ENCODE peak calls at places on chromosomes 6 and 20, in four cellular contexts. B is kidney, W is iPS DF 6.9, S is cardiac muscle cell. Y is an unnamed sample.

GRCh38 chr6:116210316-116210715 is 43.6 kb downstream of the TSPYL4 start:
- DNase-seq in B (no peak), S (no peak), W (no peak), Y (no peak)

GRCh38 chr6:160029525-160029924 is 60.6 kb downstream of the IGF2R start:
- DNase-seq in B (no peak), W (no peak), S (no peak), Y (no peak)

GRCh38 chr6:90028080-90028778 is 134.0 kb downstream of the GJA10 start:
- DNase-seq in S (no peak), B (no peak), W (no peak), Y (no peak)

GRCh38 chr6:71706523-71706922 is 179.8 kb upstream of the RIMS1 start:
- DNase-seq in S (no peak), W (no peak), B (no peak), Y (no peak)

GRCh38 chr6:30841644-30842504 is 42.4 kb upstream of the DDR1 start:
- DNase-seq in B (no peak), S (no peak), W (no peak), Y (no peak)

GRCh38 chr6:129598244-129599187 is 111.5 kb downstream of the ARHGAP18 start:
- DNase-seq in B (no peak), S (peak), W (no peak), Y (no peak)

GRCh38 chr6:140360651-140361050 is 986.2 kb upstream of the CITED2 start:
- DNase-seq in W (no peak), B (no peak), S (peak), Y (no peak)

GRCh38 chr6:20712011-20712410 is 177.8 kb downstream of the CDKAL1 start:
- DNase-seq in B (no peak), S (no peak), W (no peak), Y (no peak)

GRCh38 chr20:21968486-21968885 is 263.0 kb downstream of the PAX1 start:
- DNase-seq in B (no peak), S (no peak), W (no peak), Y (no peak)

GRCh38 chr6:80932364-80932763 is 820.1 kb downstream of the TENT5A start:
- DNase-seq in S (no peak), W (no peak), B (no peak), Y (no peak)

GRCh38 chr6:94894300-94894699 is 683.0 kb upstream of the MANEA start:
- DNase-seq in W (no peak), B (no peak), S (no peak), Y (no peak)

GRCh38 chr6:360791-361373 is 30.7 kb upstream of the IRF4 start:
- DNase-seq in B (peak), W (no peak), S (no peak), Y (no peak)

GRCh38 chr6:73264446-73264845 is 1.4 kb upstream of the KHDC1 start:
- DNase-seq in W (no peak), S (no peak), B (no peak), Y (no peak)

GRCh38 chr6:45780523-45780922 is 235.1 kb downstream of the CLIC5 start:
- DNase-seq in S (no peak), B (no peak), W (no peak), Y (no peak)

GRCh38 chr6:139416146-139416545 is 41.7 kb upstream of the CITED2 start:
- DNase-seq in S (no peak), W (no peak), B (no peak), Y (no peak)

GRCh38 chr6:46821348-46821992 is 28.3 kb downstream of the MEP1A start:
- DNase-seq in B (no peak), W (no peak), S (no peak), Y (no peak)

GRCh38 chr6:93621400-93621799 is 202.0 kb upstream of the EPHA7 start:
- DNase-seq in W (no peak), B (no peak), S (no peak), Y (no peak)

GRCh38 chr6:115891111-115891669 is 169.5 kb downstream of the FRK start:
- DNase-seq in W (no peak), S (no peak), B (no peak), Y (no peak)

GRCh38 chr6:118216751-118217150 is 309.7 kb downstream of the SLC35F1 start:
- DNase-seq in W (no peak), B (no peak), S (no peak), Y (no peak)

GRCh38 chr20:64164123-64164836 is at the start of gene MYT1:
- DNase-seq in W (no peak), B (peak), S (no peak), Y (no peak)

GRCh38 chr20:55882922-55883321 is 122.4 kb downstream of the CBLN4 start:
- DNase-seq in W (no peak), S (no peak), B (no peak), Y (no peak)

GRCh38 chr6:90297866-90298381 is 1.3 kb upstream of the BACH2 start:
- DNase-seq in S (peak), W (no peak), B (no peak), Y (no peak)

GRCh38 chr20:50519036-50519780 is 9.0 kb downstream of the PTPN1 start:
- DNase-seq in W (no peak), S (no peak), B (no peak), Y (peak)
- H3K4me3 ChIP-seq in W (no peak), S (no peak), B (peak), Y (no peak)

GRCh38 chr6:150867117-150867516 is 1.6 kb downstream of the MTHFD1L start:
- DNase-seq in W (no peak), B (no peak), S (no peak), Y (no peak)
- H3K4me3 ChIP-seq in W (peak), B (peak), S (peak), Y (no peak)

GRCh38 chr20:17870063-17870740 is 98.4 kb downstream of the SNX5 start:
- DNase-seq in S (no peak), B (no peak), W (no peak), Y (no peak)
- H3K4me3 ChIP-seq in S (no peak), B (no peak), W (no peak), Y (no peak)

GRCh38 chr20:16387661-16388060 is 185.6 kb downstream of the KIF16B start:
- DNase-seq in W (no peak), B (no peak), S (no peak), Y (no peak)
- H3K4me3 ChIP-seq in W (no peak), B (no peak), S (no peak), Y (no peak)

DNA sequence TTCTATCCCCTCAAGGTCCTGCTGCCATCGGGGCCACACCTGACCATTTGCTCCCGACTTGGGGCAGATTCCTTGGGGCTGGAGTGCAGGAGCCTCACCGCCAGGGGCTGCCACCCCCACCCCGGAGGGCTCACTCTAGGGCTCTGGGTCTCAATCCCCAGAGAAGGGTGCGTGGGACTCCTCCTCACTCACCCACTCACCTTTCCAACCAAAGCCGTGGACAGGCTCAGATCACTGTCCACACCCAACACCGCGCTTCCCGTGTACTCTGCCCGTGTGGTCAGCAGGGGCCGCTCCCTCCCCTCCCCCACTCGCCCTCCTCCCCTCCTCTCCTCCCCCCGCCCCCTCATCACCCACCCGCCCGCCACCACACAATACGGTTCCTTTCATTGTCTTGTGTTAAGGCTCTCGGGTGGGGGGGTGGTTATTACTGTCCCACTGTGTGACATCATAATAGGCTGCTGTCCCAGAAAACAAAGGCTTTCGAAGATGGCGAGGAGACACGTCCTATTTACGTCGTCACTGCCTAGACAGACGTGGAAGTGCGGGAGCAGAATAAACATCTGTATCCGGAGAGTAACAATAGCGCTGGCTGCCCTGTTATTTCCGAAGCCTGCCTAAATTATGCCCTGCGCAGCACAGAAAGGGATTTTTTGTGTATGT is 85.8 kb downstream of the YTHDF1 start:
- DNase-seq in W (no peak), S (no peak), B (peak), Y (peak)
- H3K4me3 ChIP-seq in W (no peak), S (no peak), B (no peak), Y (no peak)

GRCh38 chr6:69494595-69494994 is 302.2 kb downstream of the LMBRD1 start:
- DNase-seq in S (no peak), W (no peak), B (no peak), Y (no peak)

GRCh38 chr6:69487688-69488087 is 309.1 kb downstream of the LMBRD1 start:
- DNase-seq in B (no peak), W (no peak), S (no peak), Y (no peak)

DNA sequence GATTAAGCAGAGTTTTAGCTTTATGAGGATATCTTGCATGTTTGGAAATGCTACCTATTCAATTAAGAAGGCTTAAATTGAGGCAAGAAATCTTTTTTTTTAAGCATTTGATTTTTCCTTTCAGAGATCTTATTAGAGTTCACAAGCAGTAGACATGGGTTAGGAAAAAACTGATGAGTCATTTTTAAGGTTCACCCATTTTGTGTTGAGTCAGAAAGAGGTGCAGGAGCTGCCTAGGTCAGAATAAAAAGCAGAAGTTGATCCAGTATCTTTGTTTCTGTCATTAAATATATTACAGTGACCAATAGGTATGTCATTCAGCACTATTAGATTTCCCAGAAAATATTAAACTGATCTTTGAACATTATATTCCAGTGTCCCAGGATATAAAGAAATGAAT is 306.8 kb downstream of the LMBRD1 start:
- DNase-seq in B (no peak), W (no peak), S (no peak), Y (no peak)
- H3K4me3 ChIP-seq in B (no peak), W (no peak), S (no peak), Y (no peak)

GRCh38 chr20:23083553-23084220 is 2.4 kb downstream of the CD93 start:
- DNase-seq in B (no peak), S (no peak), W (no peak), Y (no peak)
- H3K4me3 ChIP-seq in B (peak), S (no peak), W (no peak), Y (no peak)

GRCh38 chr6:149923327-149923986 is 536 bp upstream of the RAET1G start:
- DNase-seq in W (no peak), S (no peak), B (peak), Y (no peak)
- H3K4me3 ChIP-seq in W (peak), S (peak), B (peak), Y (peak)

GRCh38 chr6:34673079-34673478 is 23.5 kb downstream of the ILRUN start:
- DNase-seq in B (no peak), S (no peak), W (no peak), Y (no peak)
- H3K4me3 ChIP-seq in B (no peak), S (no peak), W (no peak), Y (no peak)